ENCODE peak calls at places on chromosomes 2 and 18, in five cellular contexts. One of them, this sample, is unnamed.

GRCh38 chr2:68371138-68371537 is 6.1 kb downstream of the PLEK start:
- DNase-seq in A549: no peak
- DNase-seq in left colon: no peak
- DNase-seq in nucleus accumbens: no peak
- DNase-seq in activated CD4-positive, alpha-beta T cell treated with anti-CD3 and anti-CD28 coated beads, Interleukin-2, amount 50 U/mL, for 24 hours: no peak
- DNase-seq in this sample: no peak

GRCh38 chr2:220279840-220280239 is 652.4 kb downstream of the SLC4A3 start:
- DNase-seq in A549: no peak
- DNase-seq in left colon: no peak
- DNase-seq in nucleus accumbens: no peak
- DNase-seq in activated CD4-positive, alpha-beta T cell treated with anti-CD3 and anti-CD28 coated beads, Interleukin-2, amount 50 U/mL, for 24 hours: no peak
- DNase-seq in this sample: no peak

GRCh38 chr2:9187620-9188214 is 18.9 kb upstream of the ASAP2 start:
- DNase-seq in A549: no peak
- DNase-seq in left colon: no peak
- DNase-seq in nucleus accumbens: no peak
- DNase-seq in activated CD4-positive, alpha-beta T cell treated with anti-CD3 and anti-CD28 coated beads, Interleukin-2, amount 50 U/mL, for 24 hours: no peak
- DNase-seq in this sample: no peak

GRCh38 chr2:121266543-121267106 is 18.4 kb downstream of the TFCP2L1 start:
- DNase-seq in A549: no peak
- DNase-seq in left colon: no peak
- DNase-seq in nucleus accumbens: no peak
- DNase-seq in activated CD4-positive, alpha-beta T cell treated with anti-CD3 and anti-CD28 coated beads, Interleukin-2, amount 50 U/mL, for 24 hours: no peak
- DNase-seq in this sample: no peak

GRCh38 chr18:46297621-46298020 is 193.4 kb downstream of the HAUS1 start:
- DNase-seq in A549: no peak
- DNase-seq in left colon: no peak
- DNase-seq in nucleus accumbens: no peak
- DNase-seq in activated CD4-positive, alpha-beta T cell treated with anti-CD3 and anti-CD28 coated beads, Interleukin-2, amount 50 U/mL, for 24 hours: no peak
- DNase-seq in this sample: no peak

GRCh38 chr2:72925328-72925943 is 8.1 kb downstream of the EMX1 start:
- DNase-seq in A549: no peak
- DNase-seq in left colon: no peak
- DNase-seq in nucleus accumbens: no peak
- DNase-seq in activated CD4-positive, alpha-beta T cell treated with anti-CD3 and anti-CD28 coated beads, Interleukin-2, amount 50 U/mL, for 24 hours: no peak
- DNase-seq in this sample: no peak

GRCh38 chr2:157185828-157186227 is 71.7 kb upstream of the GALNT5 start:
- DNase-seq in A549: no peak
- DNase-seq in left colon: no peak
- DNase-seq in nucleus accumbens: no peak
- DNase-seq in activated CD4-positive, alpha-beta T cell treated with anti-CD3 and anti-CD28 coated beads, Interleukin-2, amount 50 U/mL, for 24 hours: no peak
- DNase-seq in this sample: no peak

GRCh38 chr2:36338827-36339145 is 16.8 kb upstream of the CRIM1 start:
- DNase-seq in A549: no peak
- DNase-seq in left colon: no peak
- DNase-seq in nucleus accumbens: no peak
- DNase-seq in activated CD4-positive, alpha-beta T cell treated with anti-CD3 and anti-CD28 coated beads, Interleukin-2, amount 50 U/mL, for 24 hours: no peak
- DNase-seq in this sample: no peak

GRCh38 chr2:237720444-237720843 is 78.1 kb upstream of the RBM44 start:
- DNase-seq in A549: no peak
- DNase-seq in left colon: no peak
- DNase-seq in nucleus accumbens: no peak
- DNase-seq in activated CD4-positive, alpha-beta T cell treated with anti-CD3 and anti-CD28 coated beads, Interleukin-2, amount 50 U/mL, for 24 hours: no peak
- DNase-seq in this sample: no peak

GRCh38 chr2:220162320-220162719 is 534.9 kb downstream of the SLC4A3 start:
- DNase-seq in A549: no peak
- DNase-seq in left colon: no peak
- DNase-seq in nucleus accumbens: no peak
- DNase-seq in activated CD4-positive, alpha-beta T cell treated with anti-CD3 and anti-CD28 coated beads, Interleukin-2, amount 50 U/mL, for 24 hours: no peak
- DNase-seq in this sample: no peak

GRCh38 chr2:102488063-102488462 is 15.0 kb downstream of the SLC9A4 start:
- DNase-seq in A549: no peak
- DNase-seq in left colon: peak
- DNase-seq in nucleus accumbens: no peak
- DNase-seq in activated CD4-positive, alpha-beta T cell treated with anti-CD3 and anti-CD28 coated beads, Interleukin-2, amount 50 U/mL, for 24 hours: no peak
- DNase-seq in this sample: no peak

GRCh38 chr2:240687045-240687740 is 4.5 kb upstream of the AQP12A start:
- DNase-seq in A549: no peak
- DNase-seq in left colon: no peak
- DNase-seq in nucleus accumbens: no peak
- DNase-seq in activated CD4-positive, alpha-beta T cell treated with anti-CD3 and anti-CD28 coated beads, Interleukin-2, amount 50 U/mL, for 24 hours: no peak
- DNase-seq in this sample: no peak

GRCh38 chr2:47056374-47056773 is 98.7 kb downstream of the STPG4 start:
- DNase-seq in A549: no peak
- DNase-seq in left colon: no peak
- DNase-seq in nucleus accumbens: no peak
- DNase-seq in activated CD4-positive, alpha-beta T cell treated with anti-CD3 and anti-CD28 coated beads, Interleukin-2, amount 50 U/mL, for 24 hours: no peak
- DNase-seq in this sample: no peak

GRCh38 chr18:74745658-74746403 is 148.2 kb downstream of the ZNF407 start:
- DNase-seq in A549: peak
- DNase-seq in left colon: no peak
- DNase-seq in nucleus accumbens: no peak
- DNase-seq in activated CD4-positive, alpha-beta T cell treated with anti-CD3 and anti-CD28 coated beads, Interleukin-2, amount 50 U/mL, for 24 hours: no peak
- DNase-seq in this sample: no peak

GRCh38 chr18:55953326-55953725 is 365.3 kb upstream of the TCF4 start:
- DNase-seq in A549: no peak
- DNase-seq in left colon: no peak
- DNase-seq in nucleus accumbens: no peak
- DNase-seq in activated CD4-positive, alpha-beta T cell treated with anti-CD3 and anti-CD28 coated beads, Interleukin-2, amount 50 U/mL, for 24 hours: no peak
- DNase-seq in this sample: no peak

GRCh38 chr18:77132369-77133050 is at the start of gene MBP:
- DNase-seq in A549: no peak
- DNase-seq in left colon: peak
- DNase-seq in nucleus accumbens: no peak
- DNase-seq in activated CD4-positive, alpha-beta T cell treated with anti-CD3 and anti-CD28 coated beads, Interleukin-2, amount 50 U/mL, for 24 hours: no peak
- DNase-seq in this sample: no peak

GRCh38 chr2:130346041-130346740 is 3.5 kb downstream of the IMP4 start:
- DNase-seq in A549: no peak
- DNase-seq in left colon: no peak
- DNase-seq in nucleus accumbens: no peak
- DNase-seq in activated CD4-positive, alpha-beta T cell treated with anti-CD3 and anti-CD28 coated beads, Interleukin-2, amount 50 U/mL, for 24 hours: no peak
- DNase-seq in this sample: no peak

GRCh38 chr18:8609711-8610441 is 639 bp downstream of the RAB12 start:
- DNase-seq in A549: no peak
- DNase-seq in left colon: peak
- DNase-seq in nucleus accumbens: no peak
- DNase-seq in activated CD4-positive, alpha-beta T cell treated with anti-CD3 and anti-CD28 coated beads, Interleukin-2, amount 50 U/mL, for 24 hours: peak
- DNase-seq in this sample: no peak

GRCh38 chr2:224126001-224126400 is 86.9 kb upstream of the SERPINE2 start:
- DNase-seq in A549: no peak
- DNase-seq in left colon: no peak
- DNase-seq in nucleus accumbens: no peak
- DNase-seq in activated CD4-positive, alpha-beta T cell treated with anti-CD3 and anti-CD28 coated beads, Interleukin-2, amount 50 U/mL, for 24 hours: no peak
- DNase-seq in this sample: no peak

GRCh38 chr2:120223034-120223912 is at the start of gene TMEM185B:
- DNase-seq in A549: peak
- DNase-seq in left colon: peak
- DNase-seq in nucleus accumbens: peak
- DNase-seq in activated CD4-positive, alpha-beta T cell treated with anti-CD3 and anti-CD28 coated beads, Interleukin-2, amount 50 U/mL, for 24 hours: peak
- DNase-seq in this sample: peak

GRCh38 chr2:101047774-101048173 is 45.7 kb downstream of the RPL31 start:
- DNase-seq in A549: no peak
- DNase-seq in left colon: no peak
- DNase-seq in nucleus accumbens: no peak
- DNase-seq in activated CD4-positive, alpha-beta T cell treated with anti-CD3 and anti-CD28 coated beads, Interleukin-2, amount 50 U/mL, for 24 hours: no peak
- DNase-seq in this sample: no peak

GRCh38 chr2:216159161-216159560 is 50.0 kb downstream of the XRCC5 start:
- DNase-seq in A549: no peak
- DNase-seq in left colon: no peak
- DNase-seq in nucleus accumbens: no peak
- DNase-seq in activated CD4-positive, alpha-beta T cell treated with anti-CD3 and anti-CD28 coated beads, Interleukin-2, amount 50 U/mL, for 24 hours: no peak
- DNase-seq in this sample: no peak

GRCh38 chr2:38889045-38889444 is 630 bp upstream of the ARHGEF33 start:
- DNase-seq in A549: no peak
- DNase-seq in left colon: no peak
- DNase-seq in nucleus accumbens: no peak
- DNase-seq in activated CD4-positive, alpha-beta T cell treated with anti-CD3 and anti-CD28 coated beads, Interleukin-2, amount 50 U/mL, for 24 hours: no peak
- DNase-seq in this sample: no peak

GRCh38 chr2:172208881-172209325 is 106.2 kb upstream of the DLX2 start:
- DNase-seq in A549: no peak
- DNase-seq in left colon: no peak
- DNase-seq in nucleus accumbens: no peak
- DNase-seq in activated CD4-positive, alpha-beta T cell treated with anti-CD3 and anti-CD28 coated beads, Interleukin-2, amount 50 U/mL, for 24 hours: no peak
- DNase-seq in this sample: no peak

GRCh38 chr2:202950592-202950991 is 38.5 kb downstream of the CARF start:
- DNase-seq in A549: no peak
- DNase-seq in left colon: no peak
- DNase-seq in nucleus accumbens: no peak
- DNase-seq in activated CD4-positive, alpha-beta T cell treated with anti-CD3 and anti-CD28 coated beads, Interleukin-2, amount 50 U/mL, for 24 hours: no peak
- DNase-seq in this sample: no peak

GRCh38 chr2:20100711-20101110 is 49.3 kb upstream of the LAPTM4A start:
- DNase-seq in A549: no peak
- DNase-seq in left colon: no peak
- DNase-seq in nucleus accumbens: no peak
- DNase-seq in activated CD4-positive, alpha-beta T cell treated with anti-CD3 and anti-CD28 coated beads, Interleukin-2, amount 50 U/mL, for 24 hours: no peak
- DNase-seq in this sample: no peak

GRCh38 chr18:48539406-48540328 is 836 bp downstream of the CTIF start:
- DNase-seq in A549: peak
- DNase-seq in left colon: peak
- DNase-seq in nucleus accumbens: peak
- DNase-seq in activated CD4-positive, alpha-beta T cell treated with anti-CD3 and anti-CD28 coated beads, Interleukin-2, amount 50 U/mL, for 24 hours: peak
- DNase-seq in this sample: peak

GRCh38 chr2:235098273-235098672 is 146.5 kb downstream of the SH3BP4 start:
- DNase-seq in A549: peak
- DNase-seq in left colon: no peak
- DNase-seq in nucleus accumbens: no peak
- DNase-seq in activated CD4-positive, alpha-beta T cell treated with anti-CD3 and anti-CD28 coated beads, Interleukin-2, amount 50 U/mL, for 24 hours: no peak
- DNase-seq in this sample: no peak

GRCh38 chr2:203583696-203584095 is 48.6 kb upstream of the RAPH1 start:
- DNase-seq in A549: no peak
- DNase-seq in left colon: no peak
- DNase-seq in nucleus accumbens: no peak
- DNase-seq in activated CD4-positive, alpha-beta T cell treated with anti-CD3 and anti-CD28 coated beads, Interleukin-2, amount 50 U/mL, for 24 hours: no peak
- DNase-seq in this sample: no peak

GRCh38 chr2:240436626-240437180 is 1.2 kb downstream of the GPC1 start:
- DNase-seq in A549: no peak
- DNase-seq in left colon: peak
- DNase-seq in nucleus accumbens: no peak
- DNase-seq in activated CD4-positive, alpha-beta T cell treated with anti-CD3 and anti-CD28 coated beads, Interleukin-2, amount 50 U/mL, for 24 hours: no peak
- DNase-seq in this sample: no peak

GRCh38 chr2:74564222-74564621 is 9.7 kb downstream of the DOK1 start:
- DNase-seq in A549: no peak
- DNase-seq in left colon: no peak
- DNase-seq in nucleus accumbens: no peak
- DNase-seq in activated CD4-positive, alpha-beta T cell treated with anti-CD3 and anti-CD28 coated beads, Interleukin-2, amount 50 U/mL, for 24 hours: no peak
- DNase-seq in this sample: no peak

GRCh38 chr2:120423167-120423943 is 77.4 kb downstream of the INHBB start:
- DNase-seq in A549: no peak
- DNase-seq in left colon: no peak
- DNase-seq in nucleus accumbens: no peak
- DNase-seq in activated CD4-positive, alpha-beta T cell treated with anti-CD3 and anti-CD28 coated beads, Interleukin-2, amount 50 U/mL, for 24 hours: no peak
- DNase-seq in this sample: no peak

GRCh38 chr2:128736689-128737545 is 418.2 kb upstream of the HS6ST1 start:
- DNase-seq in A549: peak
- DNase-seq in left colon: peak
- DNase-seq in nucleus accumbens: peak
- DNase-seq in activated CD4-positive, alpha-beta T cell treated with anti-CD3 and anti-CD28 coated beads, Interleukin-2, amount 50 U/mL, for 24 hours: peak
- DNase-seq in this sample: no peak

GRCh38 chr2:72115361-72116080 is 32.1 kb downstream of the CYP26B1 start:
- DNase-seq in A549: peak
- DNase-seq in left colon: no peak
- DNase-seq in nucleus accumbens: no peak
- DNase-seq in activated CD4-positive, alpha-beta T cell treated with anti-CD3 and anti-CD28 coated beads, Interleukin-2, amount 50 U/mL, for 24 hours: no peak
- DNase-seq in this sample: no peak

GRCh38 chr2:197059498-197059897 is 133.0 kb upstream of the PGAP1 start:
- DNase-seq in A549: no peak
- DNase-seq in left colon: no peak
- DNase-seq in nucleus accumbens: no peak
- DNase-seq in activated CD4-positive, alpha-beta T cell treated with anti-CD3 and anti-CD28 coated beads, Interleukin-2, amount 50 U/mL, for 24 hours: no peak
- DNase-seq in this sample: no peak

GRCh38 chr2:236748385-236748784 is 178.8 kb downstream of the ACKR3 start:
- DNase-seq in A549: no peak
- DNase-seq in left colon: no peak
- DNase-seq in nucleus accumbens: no peak
- DNase-seq in activated CD4-positive, alpha-beta T cell treated with anti-CD3 and anti-CD28 coated beads, Interleukin-2, amount 50 U/mL, for 24 hours: no peak
- DNase-seq in this sample: no peak

GRCh38 chr2:223837290-223838061 is at the start of gene AP1S3:
- DNase-seq in A549: peak
- DNase-seq in left colon: peak
- DNase-seq in nucleus accumbens: peak
- DNase-seq in activated CD4-positive, alpha-beta T cell treated with anti-CD3 and anti-CD28 coated beads, Interleukin-2, amount 50 U/mL, for 24 hours: peak
- DNase-seq in this sample: no peak

GRCh38 chr18:29164020-29164706 is 987.2 kb upstream of the CDH2 start:
- DNase-seq in A549: peak
- DNase-seq in left colon: no peak
- DNase-seq in nucleus accumbens: no peak
- DNase-seq in activated CD4-positive, alpha-beta T cell treated with anti-CD3 and anti-CD28 coated beads, Interleukin-2, amount 50 U/mL, for 24 hours: no peak
- DNase-seq in this sample: no peak

This sample was measured in substantia nigra.